ENCODE peak calls at places on chromosome 2, in eight cellular contexts. One of them, this sample, is unnamed.

GRCh38 chr2:150477347-150477746 is 10.1 kb downstream of the RND3 start:
- DNase-seq in AG04450: no peak
- DNase-seq in astrocyte: peak
- DNase-seq in T-helper 17 cell: no peak
- DNase-seq in cardiac fibroblast: peak
- DNase-seq in upper lobe of right lung: no peak
- DNase-seq in left colon: peak
- DNase-seq in GM20000: no peak
- DNase-seq in this sample: no peak

GRCh38 chr2:179261161-179261825 is 3.3 kb downstream of the SESTD1 start:
- DNase-seq in AG04450: no peak
- DNase-seq in astrocyte: no peak
- DNase-seq in T-helper 17 cell: no peak
- DNase-seq in cardiac fibroblast: no peak
- DNase-seq in upper lobe of right lung: no peak
- DNase-seq in left colon: no peak
- DNase-seq in GM20000: no peak
- DNase-seq in this sample: no peak

GRCh38 chr2:237669628-237670351 is 42.4 kb downstream of the LRRFIP1 start:
- DNase-seq in AG04450: peak
- DNase-seq in astrocyte: peak
- DNase-seq in T-helper 17 cell: no peak
- DNase-seq in cardiac fibroblast: peak
- DNase-seq in upper lobe of right lung: peak
- DNase-seq in left colon: peak
- DNase-seq in GM20000: peak
- DNase-seq in this sample: no peak

GRCh38 chr2:218394298-218395089 is 5.2 kb upstream of the CTDSP1 start:
- DNase-seq in AG04450: no peak
- DNase-seq in astrocyte: no peak
- DNase-seq in T-helper 17 cell: no peak
- DNase-seq in cardiac fibroblast: no peak
- DNase-seq in upper lobe of right lung: no peak
- DNase-seq in left colon: peak
- DNase-seq in GM20000: no peak
- DNase-seq in this sample: no peak

GRCh38 chr2:98346259-98347236 is at the start of gene CNGA3:
- DNase-seq in AG04450: no peak
- DNase-seq in astrocyte: peak
- DNase-seq in T-helper 17 cell: no peak
- DNase-seq in cardiac fibroblast: peak
- DNase-seq in upper lobe of right lung: peak
- DNase-seq in left colon: peak
- DNase-seq in GM20000: peak
- DNase-seq in this sample: no peak

GRCh38 chr2:33321236-33321731 is 155.2 kb upstream of the RASGRP3 start:
- DNase-seq in AG04450: peak
- DNase-seq in astrocyte: peak
- DNase-seq in T-helper 17 cell: no peak
- DNase-seq in cardiac fibroblast: peak
- DNase-seq in upper lobe of right lung: no peak
- DNase-seq in left colon: no peak
- DNase-seq in GM20000: no peak
- DNase-seq in this sample: no peak

GRCh38 chr2:99066075-99066557 is 75.4 kb upstream of the C2orf15 start:
- DNase-seq in AG04450: peak
- DNase-seq in astrocyte: peak
- DNase-seq in T-helper 17 cell: no peak
- DNase-seq in cardiac fibroblast: peak
- DNase-seq in upper lobe of right lung: no peak
- DNase-seq in left colon: no peak
- DNase-seq in GM20000: peak
- DNase-seq in this sample: peak

GRCh38 chr2:85428343-85428881 is 9.9 kb downstream of the SH2D6 start:
- DNase-seq in AG04450: no peak
- DNase-seq in astrocyte: no peak
- DNase-seq in T-helper 17 cell: no peak
- DNase-seq in cardiac fibroblast: no peak
- DNase-seq in upper lobe of right lung: no peak
- DNase-seq in left colon: no peak
- DNase-seq in GM20000: no peak
- DNase-seq in this sample: no peak